ENCODE peak calls at places on chromosomes 4 and X, in nine cellular contexts. One of them, this sample, is unnamed.

GRCh38 chr4:152169666-152170065 is 366.2 kb downstream of the FBXW7 start:
- DNase-seq in GM12865: no peak
- DNase-seq in hepatocyte: no peak
- DNase-seq in esophagus squamous epithelium: no peak
- DNase-seq in HFF-Myc: no peak
- DNase-seq in heart right ventricle: no peak
- DNase-seq in BE2C: no peak
- DNase-seq in nephron progenitor cell: no peak
- DNase-seq in AG09309: no peak
- DNase-seq in this sample: no peak

GRCh38 chr4:11446156-11446811 is 17.6 kb upstream of the HS3ST1 start:
- DNase-seq in heart right ventricle: no peak
- DNase-seq in GM12865: no peak
- DNase-seq in BE2C: no peak
- DNase-seq in HFF-Myc: no peak
- DNase-seq in nephron progenitor cell: no peak
- DNase-seq in AG09309: no peak
- DNase-seq in esophagus squamous epithelium: no peak
- DNase-seq in hepatocyte: peak
- DNase-seq in this sample: no peak

GRCh38 chr4:175469519-175469918 is 342.5 kb downstream of the GPM6A start:
- DNase-seq in AG09309: no peak
- DNase-seq in hepatocyte: peak
- DNase-seq in heart right ventricle: no peak
- DNase-seq in nephron progenitor cell: no peak
- DNase-seq in BE2C: no peak
- DNase-seq in esophagus squamous epithelium: no peak
- DNase-seq in GM12865: no peak
- DNase-seq in HFF-Myc: no peak
- DNase-seq in this sample: no peak

GRCh38 chr4:7107166-7107905 is 39.5 kb upstream of the GRPEL1 start:
- DNase-seq in GM12865: no peak
- DNase-seq in nephron progenitor cell: no peak
- DNase-seq in BE2C: no peak
- DNase-seq in HFF-Myc: no peak
- DNase-seq in hepatocyte: no peak
- DNase-seq in esophagus squamous epithelium: no peak
- DNase-seq in heart right ventricle: no peak
- DNase-seq in AG09309: no peak
- DNase-seq in this sample: no peak

GRCh38 chrX:94831364-94831763 is 1157.4 kb downstream of the FAM133A start:
- DNase-seq in heart right ventricle: no peak
- DNase-seq in HFF-Myc: no peak
- DNase-seq in nephron progenitor cell: no peak
- DNase-seq in AG09309: no peak
- DNase-seq in esophagus squamous epithelium: no peak
- DNase-seq in hepatocyte: peak
- DNase-seq in GM12865: no peak
- DNase-seq in BE2C: no peak
- DNase-seq in this sample: no peak

GRCh38 chrX:141936080-141936479 is 32.4 kb downstream of the MAGEC1 start:
- DNase-seq in HFF-Myc: no peak
- DNase-seq in heart right ventricle: no peak
- DNase-seq in hepatocyte: no peak
- DNase-seq in nephron progenitor cell: no peak
- DNase-seq in GM12865: no peak
- DNase-seq in AG09309: no peak
- DNase-seq in esophagus squamous epithelium: no peak
- DNase-seq in BE2C: no peak
- DNase-seq in this sample: no peak

GRCh38 chr4:27574743-27575142 is 714.1 kb downstream of the STIM2 start:
- DNase-seq in nephron progenitor cell: no peak
- DNase-seq in HFF-Myc: no peak
- DNase-seq in hepatocyte: no peak
- DNase-seq in GM12865: no peak
- DNase-seq in heart right ventricle: no peak
- DNase-seq in BE2C: no peak
- DNase-seq in AG09309: no peak
- DNase-seq in esophagus squamous epithelium: no peak
- DNase-seq in this sample: no peak

GRCh38 chrX:69126642-69127041 is 38.6 kb downstream of the PJA1 start:
- DNase-seq in BE2C: no peak
- DNase-seq in esophagus squamous epithelium: no peak
- DNase-seq in AG09309: no peak
- DNase-seq in GM12865: no peak
- DNase-seq in HFF-Myc: no peak
- DNase-seq in hepatocyte: no peak
- DNase-seq in nephron progenitor cell: no peak
- DNase-seq in heart right ventricle: no peak
- DNase-seq in this sample: no peak

GRCh38 chr4:109334596-109335105 is 32.2 kb upstream of the COL25A1 start:
- DNase-seq in AG09309: no peak
- DNase-seq in esophagus squamous epithelium: no peak
- DNase-seq in heart right ventricle: no peak
- DNase-seq in GM12865: no peak
- DNase-seq in nephron progenitor cell: no peak
- DNase-seq in BE2C: no peak
- DNase-seq in hepatocyte: no peak
- DNase-seq in HFF-Myc: no peak
- DNase-seq in this sample: no peak

GRCh38 chr4:109334129-109334528 is 31.7 kb upstream of the COL25A1 start:
- DNase-seq in BE2C: no peak
- DNase-seq in hepatocyte: no peak
- DNase-seq in AG09309: no peak
- DNase-seq in heart right ventricle: no peak
- DNase-seq in GM12865: no peak
- DNase-seq in nephron progenitor cell: no peak
- DNase-seq in esophagus squamous epithelium: no peak
- DNase-seq in HFF-Myc: no peak
- DNase-seq in this sample: no peak

DNA sequence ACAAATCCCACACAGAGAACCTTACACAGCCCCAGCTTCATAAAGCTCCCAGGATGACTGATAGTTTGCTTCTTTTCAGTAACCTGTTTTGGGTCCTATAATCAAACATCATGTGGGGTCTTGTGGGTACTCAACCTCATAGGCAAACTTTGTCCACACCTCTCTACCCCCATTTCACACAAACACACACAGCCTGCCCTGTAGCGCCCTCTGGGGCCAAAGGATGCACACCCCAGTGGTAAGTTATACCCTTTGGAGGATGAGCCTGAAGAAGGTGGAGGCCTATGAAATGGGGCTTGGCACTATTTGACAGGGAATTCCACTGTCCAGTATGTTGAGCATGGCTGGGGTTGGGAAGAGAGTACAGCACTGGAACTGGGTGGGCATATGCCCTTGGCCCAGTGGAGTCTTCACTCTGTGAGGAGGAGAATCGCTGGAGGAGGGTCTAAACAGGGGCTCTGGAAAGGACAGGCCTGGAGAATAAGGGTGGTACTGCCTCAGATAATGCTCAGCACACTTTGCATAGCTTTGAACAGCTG is 30.5 kb upstream of the COL25A1 start:
- DNase-seq in nephron progenitor cell: no peak
- DNase-seq in GM12865: peak
- DNase-seq in BE2C: peak
- DNase-seq in hepatocyte: no peak
- DNase-seq in AG09309: no peak
- DNase-seq in heart right ventricle: no peak
- DNase-seq in HFF-Myc: no peak
- DNase-seq in esophagus squamous epithelium: no peak
- DNase-seq in this sample: no peak
- TF ChIP-seq CTCF in nephron progenitor cell: no peak
- TF ChIP-seq CTCF in GM12865: peak
- TF ChIP-seq CTCF in BE2C: peak
- TF ChIP-seq CTCF in hepatocyte: no peak
- TF ChIP-seq CTCF in AG09309: peak
- TF ChIP-seq CTCF in heart right ventricle: peak
- TF ChIP-seq CTCF in HFF-Myc: peak
- TF ChIP-seq CTCF in esophagus squamous epithelium: no peak
- TF ChIP-seq CTCF in this sample: no peak

GRCh38 chr4:2762048-2762447 is 5.9 kb upstream of the TNIP2 start:
- DNase-seq in BE2C: no peak
- DNase-seq in heart right ventricle: no peak
- DNase-seq in GM12865: no peak
- DNase-seq in HFF-Myc: no peak
- DNase-seq in esophagus squamous epithelium: no peak
- DNase-seq in nephron progenitor cell: no peak
- DNase-seq in AG09309: no peak
- DNase-seq in hepatocyte: no peak
- DNase-seq in this sample: peak

GRCh38 chr4:2757426-2757825 is 1.3 kb upstream of the TNIP2 start:
- DNase-seq in esophagus squamous epithelium: no peak
- DNase-seq in heart right ventricle: no peak
- DNase-seq in nephron progenitor cell: no peak
- DNase-seq in AG09309: no peak
- DNase-seq in BE2C: no peak
- DNase-seq in HFF-Myc: no peak
- DNase-seq in GM12865: no peak
- DNase-seq in hepatocyte: no peak
- DNase-seq in this sample: no peak

GRCh38 chr4:2763511-2763967 is 7.4 kb upstream of the TNIP2 start:
- DNase-seq in HFF-Myc: no peak
- DNase-seq in heart right ventricle: no peak
- DNase-seq in AG09309: no peak
- DNase-seq in hepatocyte: no peak
- DNase-seq in GM12865: no peak
- DNase-seq in esophagus squamous epithelium: no peak
- DNase-seq in nephron progenitor cell: no peak
- DNase-seq in BE2C: no peak
- DNase-seq in this sample: no peak

GRCh38 chr4:2756691-2757350 is 685 bp upstream of the TNIP2 start:
- DNase-seq in nephron progenitor cell: no peak
- DNase-seq in AG09309: no peak
- DNase-seq in GM12865: no peak
- DNase-seq in hepatocyte: no peak
- DNase-seq in HFF-Myc: no peak
- DNase-seq in BE2C: no peak
- DNase-seq in esophagus squamous epithelium: no peak
- DNase-seq in heart right ventricle: no peak
- DNase-seq in this sample: no peak

GRCh38 chr4:2761035-2761923 is 5.1 kb upstream of the TNIP2 start:
- DNase-seq in GM12865: no peak
- DNase-seq in HFF-Myc: no peak
- DNase-seq in hepatocyte: peak
- DNase-seq in heart right ventricle: no peak
- DNase-seq in nephron progenitor cell: no peak
- DNase-seq in esophagus squamous epithelium: no peak
- DNase-seq in AG09309: no peak
- DNase-seq in BE2C: no peak
- DNase-seq in this sample: peak
- TF ChIP-seq CTCF in GM12865: peak
- TF ChIP-seq CTCF in HFF-Myc: no peak
- TF ChIP-seq CTCF in hepatocyte: no peak
- TF ChIP-seq CTCF in heart right ventricle: no peak
- TF ChIP-seq CTCF in nephron progenitor cell: no peak
- TF ChIP-seq CTCF in esophagus squamous epithelium: peak
- TF ChIP-seq CTCF in AG09309: no peak
- TF ChIP-seq CTCF in BE2C: no peak
- TF ChIP-seq CTCF in this sample: no peak

DNA sequence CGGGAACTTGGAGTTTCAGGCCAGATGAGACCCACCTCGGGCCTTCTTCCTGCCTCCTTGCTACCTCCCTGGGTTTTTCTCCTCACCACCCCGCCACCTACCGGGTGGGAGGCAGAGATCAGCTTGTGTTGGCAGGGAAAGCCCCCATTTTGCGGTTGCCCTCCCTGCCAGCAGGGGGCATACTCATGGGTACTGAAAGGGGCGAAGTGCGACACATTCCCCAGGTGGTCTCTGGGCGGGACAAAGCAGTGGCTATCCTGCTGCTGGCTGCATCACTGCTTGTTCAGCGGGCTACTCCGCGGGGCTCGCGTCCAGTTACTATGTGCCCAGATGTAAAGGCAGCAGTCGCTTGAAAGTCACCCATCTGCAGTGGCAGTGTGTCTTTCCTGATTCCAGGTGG is 330.3 kb downstream of the PDHA2 start:
- DNase-seq in BE2C: peak
- DNase-seq in HFF-Myc: no peak
- DNase-seq in AG09309: no peak
- DNase-seq in esophagus squamous epithelium: no peak
- DNase-seq in hepatocyte: no peak
- DNase-seq in heart right ventricle: no peak
- DNase-seq in GM12865: peak
- DNase-seq in nephron progenitor cell: no peak
- DNase-seq in this sample: no peak
- TF ChIP-seq CTCF in BE2C: peak
- TF ChIP-seq CTCF in HFF-Myc: no peak
- TF ChIP-seq CTCF in AG09309: no peak
- TF ChIP-seq CTCF in esophagus squamous epithelium: no peak
- TF ChIP-seq CTCF in hepatocyte: no peak
- TF ChIP-seq CTCF in heart right ventricle: no peak
- TF ChIP-seq CTCF in GM12865: peak
- TF ChIP-seq CTCF in nephron progenitor cell: no peak
- TF ChIP-seq CTCF in this sample: no peak

DNA sequence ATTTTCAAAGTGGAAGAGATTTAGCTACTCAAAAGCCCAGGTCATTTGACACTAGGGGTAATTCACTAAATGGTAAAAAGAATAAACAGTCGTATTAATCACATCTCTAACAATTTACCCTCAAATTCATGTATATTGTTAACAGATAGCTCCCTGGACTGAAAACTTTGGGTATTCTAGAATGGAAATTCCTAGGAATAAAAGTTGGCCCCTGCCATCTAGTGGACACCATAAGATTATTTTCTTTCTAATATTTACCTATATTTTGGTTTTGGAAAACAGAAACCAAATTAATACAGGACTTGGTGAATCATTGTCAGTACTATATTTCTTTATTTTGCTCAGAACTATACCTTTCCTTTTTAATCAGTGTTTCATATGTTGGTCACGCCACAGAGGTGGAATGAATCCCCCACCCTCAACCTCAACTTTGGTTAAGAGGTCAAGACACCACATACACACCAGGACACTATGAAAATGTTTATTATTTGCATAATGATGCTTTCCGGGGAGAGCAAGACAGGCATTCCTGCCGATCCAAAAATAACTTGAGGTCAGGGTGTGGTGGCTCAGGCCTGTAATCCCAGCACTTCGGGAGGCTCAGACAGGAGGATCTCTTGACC is 96.2 kb upstream of the APOOL start:
- DNase-seq in AG09309: no peak
- DNase-seq in HFF-Myc: no peak
- DNase-seq in GM12865: no peak
- DNase-seq in nephron progenitor cell: no peak
- DNase-seq in hepatocyte: peak
- DNase-seq in BE2C: no peak
- DNase-seq in esophagus squamous epithelium: no peak
- DNase-seq in heart right ventricle: no peak
- DNase-seq in this sample: no peak
- TF ChIP-seq CTCF in AG09309: no peak
- TF ChIP-seq CTCF in HFF-Myc: no peak
- TF ChIP-seq CTCF in GM12865: no peak
- TF ChIP-seq CTCF in nephron progenitor cell: peak
- TF ChIP-seq CTCF in hepatocyte: peak
- TF ChIP-seq CTCF in BE2C: peak
- TF ChIP-seq CTCF in esophagus squamous epithelium: no peak
- TF ChIP-seq CTCF in heart right ventricle: peak
- TF ChIP-seq CTCF in this sample: no peak

GRCh38 chr4:43189741-43190140 is 297.2 kb downstream of the GRXCR1 start:
- DNase-seq in HFF-Myc: no peak
- DNase-seq in AG09309: no peak
- DNase-seq in heart right ventricle: no peak
- DNase-seq in BE2C: no peak
- DNase-seq in esophagus squamous epithelium: no peak
- DNase-seq in GM12865: no peak
- DNase-seq in hepatocyte: no peak
- DNase-seq in nephron progenitor cell: no peak
- DNase-seq in this sample: no peak
- TF ChIP-seq CTCF in HFF-Myc: no peak
- TF ChIP-seq CTCF in AG09309: no peak
- TF ChIP-seq CTCF in heart right ventricle: no peak
- TF ChIP-seq CTCF in BE2C: no peak
- TF ChIP-seq CTCF in esophagus squamous epithelium: no peak
- TF ChIP-seq CTCF in GM12865: no peak
- TF ChIP-seq CTCF in hepatocyte: no peak
- TF ChIP-seq CTCF in nephron progenitor cell: no peak
- TF ChIP-seq CTCF in this sample: no peak

This sample was measured in GM20000.